ENCODE peak calls at places on chromosomes 11 and 22, in eight cellular contexts. One of them, this sample, is unnamed. For H3K27me3 and H3K4me1, the result is how much of the 10 kb centered on the place peaks cover.

GRCh38 chr11:114397349-114397982 is 2.8 kb downstream of the C11orf71 start:
- DNase-seq in CD4-positive, alpha-beta memory T cell: no peak
- DNase-seq in pancreas: no peak
- DNase-seq in CD8-positive, alpha-beta T cell: no peak
- DNase-seq in neuronal stem cell: no peak
- DNase-seq in left ventricle myocardium inferior: no peak
- DNase-seq in psoas muscle: no peak
- DNase-seq in fibroblast of lung: no peak
- DNase-seq in this sample: no peak

GRCh38 chr11:122559734-122560382 is 95.7 kb upstream of the UBASH3B start:
- DNase-seq in CD4-positive, alpha-beta memory T cell: no peak
- DNase-seq in pancreas: no peak
- DNase-seq in CD8-positive, alpha-beta T cell: no peak
- DNase-seq in neuronal stem cell: no peak
- DNase-seq in left ventricle myocardium inferior: no peak
- DNase-seq in psoas muscle: no peak
- DNase-seq in fibroblast of lung: no peak
- DNase-seq in this sample: no peak

GRCh38 chr11:72553748-72554147 is 119.4 kb upstream of the CLPB start:
- DNase-seq in CD4-positive, alpha-beta memory T cell: peak
- DNase-seq in pancreas: no peak
- DNase-seq in CD8-positive, alpha-beta T cell: no peak
- DNase-seq in neuronal stem cell: no peak
- DNase-seq in left ventricle myocardium inferior: no peak
- DNase-seq in psoas muscle: no peak
- DNase-seq in fibroblast of lung: no peak
- DNase-seq in this sample: no peak

GRCh38 chr22:25482868-25483639 is 81.4 kb upstream of the GRK3 start:
- DNase-seq in CD4-positive, alpha-beta memory T cell: no peak
- DNase-seq in pancreas: peak
- DNase-seq in CD8-positive, alpha-beta T cell: no peak
- DNase-seq in neuronal stem cell: no peak
- DNase-seq in left ventricle myocardium inferior: no peak
- DNase-seq in psoas muscle: no peak
- DNase-seq in fibroblast of lung: no peak
- DNase-seq in this sample: no peak

GRCh38 chr11:7977251-7977917 is 9.8 kb upstream of the EIF3F start:
- DNase-seq in CD4-positive, alpha-beta memory T cell: no peak
- DNase-seq in pancreas: no peak
- DNase-seq in CD8-positive, alpha-beta T cell: no peak
- DNase-seq in neuronal stem cell: no peak
- DNase-seq in left ventricle myocardium inferior: no peak
- DNase-seq in psoas muscle: no peak
- DNase-seq in fibroblast of lung: peak
- DNase-seq in this sample: peak

GRCh38 chr11:96827164-96827563 is 437.4 kb downstream of the JRKL start:
- DNase-seq in CD4-positive, alpha-beta memory T cell: no peak
- DNase-seq in pancreas: no peak
- DNase-seq in CD8-positive, alpha-beta T cell: no peak
- DNase-seq in neuronal stem cell: peak
- DNase-seq in left ventricle myocardium inferior: no peak
- DNase-seq in psoas muscle: no peak
- DNase-seq in fibroblast of lung: peak
- DNase-seq in this sample: peak

GRCh38 chr11:122491486-122491885 is 164.0 kb upstream of the UBASH3B start:
- DNase-seq in CD4-positive, alpha-beta memory T cell: no peak
- DNase-seq in pancreas: no peak
- DNase-seq in CD8-positive, alpha-beta T cell: no peak
- DNase-seq in neuronal stem cell: no peak
- DNase-seq in left ventricle myocardium inferior: no peak
- DNase-seq in psoas muscle: no peak
- DNase-seq in fibroblast of lung: peak
- DNase-seq in this sample: peak

GRCh38 chr11:93969925-93970922 is 50.9 kb upstream of the HEPHL1 start:
- DNase-seq in CD4-positive, alpha-beta memory T cell: no peak
- DNase-seq in pancreas: no peak
- DNase-seq in CD8-positive, alpha-beta T cell: no peak
- DNase-seq in neuronal stem cell: no peak
- DNase-seq in left ventricle myocardium inferior: no peak
- DNase-seq in psoas muscle: no peak
- DNase-seq in fibroblast of lung: no peak
- DNase-seq in this sample: no peak

GRCh38 chr11:97107604-97108003 is 717.8 kb downstream of the JRKL start:
- DNase-seq in CD4-positive, alpha-beta memory T cell: no peak
- DNase-seq in pancreas: no peak
- DNase-seq in CD8-positive, alpha-beta T cell: no peak
- DNase-seq in neuronal stem cell: no peak
- DNase-seq in left ventricle myocardium inferior: no peak
- DNase-seq in psoas muscle: no peak
- DNase-seq in fibroblast of lung: no peak
- DNase-seq in this sample: no peak

GRCh38 chr22:47392729-47393128 is 630.3 kb downstream of the TBC1D22A start:
- DNase-seq in CD4-positive, alpha-beta memory T cell: no peak
- DNase-seq in pancreas: no peak
- DNase-seq in CD8-positive, alpha-beta T cell: no peak
- DNase-seq in neuronal stem cell: no peak
- DNase-seq in left ventricle myocardium inferior: no peak
- DNase-seq in psoas muscle: no peak
- DNase-seq in fibroblast of lung: no peak
- DNase-seq in this sample: no peak

GRCh38 chr11:1520209-1520986 is 33.8 kb upstream of the MOB2 start:
- DNase-seq in CD4-positive, alpha-beta memory T cell: no peak
- DNase-seq in pancreas: no peak
- DNase-seq in CD8-positive, alpha-beta T cell: no peak
- DNase-seq in neuronal stem cell: no peak
- DNase-seq in left ventricle myocardium inferior: no peak
- DNase-seq in psoas muscle: no peak
- DNase-seq in fibroblast of lung: no peak
- DNase-seq in this sample: no peak

GRCh38 chr11:2186669-2187266 is 15.2 kb upstream of the TH start:
- DNase-seq in CD4-positive, alpha-beta memory T cell: peak
- DNase-seq in pancreas: no peak
- DNase-seq in CD8-positive, alpha-beta T cell: peak
- DNase-seq in neuronal stem cell: peak
- DNase-seq in left ventricle myocardium inferior: no peak
- DNase-seq in psoas muscle: no peak
- DNase-seq in fibroblast of lung: peak
- DNase-seq in this sample: peak

GRCh38 chr11:102280237-102280833 is 36.9 kb upstream of the BIRC3 start:
- DNase-seq in CD4-positive, alpha-beta memory T cell: no peak
- DNase-seq in pancreas: no peak
- DNase-seq in CD8-positive, alpha-beta T cell: no peak
- DNase-seq in neuronal stem cell: no peak
- DNase-seq in left ventricle myocardium inferior: no peak
- DNase-seq in psoas muscle: no peak
- DNase-seq in fibroblast of lung: no peak
- DNase-seq in this sample: no peak

GRCh38 chr11:115629456-115630015 is 125.3 kb upstream of the CADM1 start:
- DNase-seq in CD4-positive, alpha-beta memory T cell: no peak
- DNase-seq in pancreas: no peak
- DNase-seq in CD8-positive, alpha-beta T cell: no peak
- DNase-seq in neuronal stem cell: no peak
- DNase-seq in left ventricle myocardium inferior: no peak
- DNase-seq in psoas muscle: no peak
- DNase-seq in fibroblast of lung: no peak
- DNase-seq in this sample: no peak

GRCh38 chr11:1907955-1908354 is 11.5 kb upstream of the TNNT3 start:
- DNase-seq in CD4-positive, alpha-beta memory T cell: no peak
- DNase-seq in pancreas: no peak
- DNase-seq in CD8-positive, alpha-beta T cell: no peak
- DNase-seq in neuronal stem cell: no peak
- DNase-seq in left ventricle myocardium inferior: no peak
- DNase-seq in psoas muscle: no peak
- DNase-seq in fibroblast of lung: no peak
- DNase-seq in this sample: no peak

GRCh38 chr11:123519797-123520193 is 89.7 kb downstream of the GRAMD1B start:
- DNase-seq in CD4-positive, alpha-beta memory T cell: no peak
- DNase-seq in pancreas: no peak
- DNase-seq in CD8-positive, alpha-beta T cell: no peak
- DNase-seq in neuronal stem cell: no peak
- DNase-seq in left ventricle myocardium inferior: no peak
- DNase-seq in psoas muscle: no peak
- DNase-seq in fibroblast of lung: no peak
- DNase-seq in this sample: no peak

GRCh38 chr11:64003807-64004589 is 17.8 kb downstream of the OTUB1 start:
- DNase-seq in CD4-positive, alpha-beta memory T cell: no peak
- DNase-seq in pancreas: peak
- DNase-seq in CD8-positive, alpha-beta T cell: no peak
- DNase-seq in neuronal stem cell: no peak
- DNase-seq in left ventricle myocardium inferior: no peak
- DNase-seq in psoas muscle: no peak
- DNase-seq in fibroblast of lung: peak
- DNase-seq in this sample: no peak

GRCh38 chr11:31643831-31644230 is 134.3 kb downstream of the ELP4 start:
- DNase-seq in CD4-positive, alpha-beta memory T cell: no peak
- DNase-seq in pancreas: no peak
- DNase-seq in CD8-positive, alpha-beta T cell: no peak
- DNase-seq in neuronal stem cell: no peak
- DNase-seq in left ventricle myocardium inferior: no peak
- DNase-seq in psoas muscle: no peak
- DNase-seq in fibroblast of lung: peak
- DNase-seq in this sample: peak

GRCh38 chr22:35752172-35752832 is 34.6 kb downstream of the APOL5 start:
- DNase-seq in CD4-positive, alpha-beta memory T cell: no peak
- DNase-seq in pancreas: no peak
- DNase-seq in CD8-positive, alpha-beta T cell: no peak
- DNase-seq in neuronal stem cell: peak
- DNase-seq in left ventricle myocardium inferior: no peak
- DNase-seq in psoas muscle: no peak
- DNase-seq in fibroblast of lung: no peak
- DNase-seq in this sample: no peak

GRCh38 chr11:19814421-19814820 is 101.8 kb downstream of the NAV2 start:
- DNase-seq in CD4-positive, alpha-beta memory T cell: no peak
- DNase-seq in pancreas: no peak
- DNase-seq in CD8-positive, alpha-beta T cell: no peak
- DNase-seq in neuronal stem cell: no peak
- DNase-seq in left ventricle myocardium inferior: no peak
- DNase-seq in psoas muscle: no peak
- DNase-seq in fibroblast of lung: no peak
- DNase-seq in this sample: no peak

GRCh38 chr11:65262381-65262680 is 569 bp downstream of the POLA2 start:
- DNase-seq in CD4-positive, alpha-beta memory T cell: no peak
- DNase-seq in pancreas: no peak
- DNase-seq in CD8-positive, alpha-beta T cell: no peak
- DNase-seq in neuronal stem cell: no peak
- DNase-seq in left ventricle myocardium inferior: no peak
- DNase-seq in psoas muscle: no peak
- DNase-seq in fibroblast of lung: no peak
- DNase-seq in this sample: peak

DNA sequence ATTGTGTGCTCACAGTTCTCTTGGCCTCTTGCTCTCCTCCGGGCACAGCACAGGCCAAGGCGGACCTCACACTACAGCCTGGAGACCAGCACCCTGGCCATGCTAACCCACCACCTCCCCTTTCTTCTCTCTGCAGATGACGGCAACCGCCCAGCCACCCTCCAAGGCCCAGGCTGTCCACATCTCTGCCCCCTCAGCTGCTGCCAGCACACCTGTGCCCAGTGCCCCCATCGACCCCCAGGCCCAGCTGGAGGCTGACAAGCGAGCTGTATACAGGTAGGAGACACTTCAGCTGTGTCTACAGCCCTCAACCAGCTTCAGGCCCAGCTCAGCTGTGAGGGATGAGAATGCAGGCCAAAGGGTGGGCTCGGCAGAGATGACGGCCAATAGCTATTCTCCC is 128.4 kb downstream of the FEZ1 start:
- DNase-seq in CD4-positive, alpha-beta memory T cell: no peak
- DNase-seq in pancreas: no peak
- DNase-seq in CD8-positive, alpha-beta T cell: no peak
- DNase-seq in neuronal stem cell: no peak
- DNase-seq in left ventricle myocardium inferior: no peak
- DNase-seq in psoas muscle: no peak
- DNase-seq in fibroblast of lung: no peak
- DNase-seq in this sample: no peak
- H3K27me3 ChIP-seq in CD4-positive, alpha-beta memory T cell: under half
- H3K27me3 ChIP-seq in pancreas: under half
- H3K27me3 ChIP-seq in CD8-positive, alpha-beta T cell: under half
- H3K27me3 ChIP-seq in neuronal stem cell: under half
- H3K27me3 ChIP-seq in left ventricle myocardium inferior: under half
- H3K27me3 ChIP-seq in psoas muscle: under half
- H3K27me3 ChIP-seq in fibroblast of lung: under half
- H3K27me3 ChIP-seq in this sample: under half

DNA sequence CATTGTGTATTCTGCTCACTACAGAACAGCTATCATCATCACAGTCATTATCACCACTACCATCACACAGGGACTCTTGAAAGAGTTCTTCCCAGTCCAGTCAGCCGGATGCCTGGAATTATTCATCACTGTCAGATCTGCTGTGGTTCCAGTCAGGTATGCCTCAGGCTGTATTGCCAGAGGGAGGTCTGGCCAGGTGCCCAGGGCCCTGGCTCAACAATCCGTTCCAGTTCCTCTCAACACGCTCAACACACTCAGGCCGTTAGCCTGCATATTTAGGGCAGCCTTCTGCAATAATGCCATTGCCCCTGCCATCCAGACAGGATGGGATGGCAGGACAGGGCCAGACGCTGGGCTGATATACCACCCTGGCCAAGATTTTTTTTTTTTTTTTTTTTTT is 28.6 kb upstream of the RASL10A start:
- DNase-seq in CD4-positive, alpha-beta memory T cell: no peak
- DNase-seq in pancreas: peak
- DNase-seq in CD8-positive, alpha-beta T cell: no peak
- DNase-seq in neuronal stem cell: no peak
- DNase-seq in left ventricle myocardium inferior: peak
- DNase-seq in psoas muscle: peak
- DNase-seq in fibroblast of lung: peak
- DNase-seq in this sample: peak
- H3K4me1 ChIP-seq in CD4-positive, alpha-beta memory T cell: under half
- H3K4me1 ChIP-seq in pancreas: under half
- H3K4me1 ChIP-seq in CD8-positive, alpha-beta T cell: under half
- H3K4me1 ChIP-seq in neuronal stem cell: under half
- H3K4me1 ChIP-seq in left ventricle myocardium inferior: half or more
- H3K4me1 ChIP-seq in psoas muscle: half or more
- H3K4me1 ChIP-seq in fibroblast of lung: under half
- H3K4me1 ChIP-seq in this sample: under half

GRCh38 chr22:33838644-33839043 is 81.6 kb downstream of the LARGE1 start:
- DNase-seq in CD4-positive, alpha-beta memory T cell: no peak
- DNase-seq in pancreas: no peak
- DNase-seq in CD8-positive, alpha-beta T cell: no peak
- DNase-seq in neuronal stem cell: no peak
- DNase-seq in left ventricle myocardium inferior: no peak
- DNase-seq in psoas muscle: no peak
- DNase-seq in fibroblast of lung: peak
- DNase-seq in this sample: peak
- H3K27me3 ChIP-seq in CD4-positive, alpha-beta memory T cell: under half
- H3K27me3 ChIP-seq in pancreas: under half
- H3K27me3 ChIP-seq in CD8-positive, alpha-beta T cell: under half
- H3K27me3 ChIP-seq in neuronal stem cell: under half
- H3K27me3 ChIP-seq in left ventricle myocardium inferior: under half
- H3K27me3 ChIP-seq in psoas muscle: under half
- H3K27me3 ChIP-seq in fibroblast of lung: under half
- H3K27me3 ChIP-seq in this sample: under half

DNA sequence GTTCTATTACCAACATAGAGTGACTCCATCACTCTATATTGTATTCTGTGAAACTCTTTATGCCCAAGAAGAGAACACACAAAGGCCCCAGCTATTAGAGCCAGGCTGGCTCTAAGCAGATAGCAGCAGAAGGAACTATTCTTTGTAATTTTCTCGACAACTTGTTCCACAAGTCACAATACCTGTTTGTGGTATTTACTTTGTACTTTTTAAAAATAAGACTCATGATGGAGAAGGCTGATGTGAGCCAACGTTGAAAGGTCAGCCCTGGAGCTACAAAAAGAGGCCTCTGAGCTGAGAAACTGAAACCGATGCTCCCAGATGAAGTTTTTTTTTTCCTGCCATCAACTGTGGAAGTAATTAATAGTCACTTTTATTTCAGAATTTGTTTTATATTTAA is 68.3 kb downstream of the LARGE1 start:
- DNase-seq in CD4-positive, alpha-beta memory T cell: no peak
- DNase-seq in pancreas: no peak
- DNase-seq in CD8-positive, alpha-beta T cell: no peak
- DNase-seq in neuronal stem cell: no peak
- DNase-seq in left ventricle myocardium inferior: no peak
- DNase-seq in psoas muscle: no peak
- DNase-seq in fibroblast of lung: no peak
- DNase-seq in this sample: peak
- H3K4me1 ChIP-seq in CD4-positive, alpha-beta memory T cell: under half
- H3K4me1 ChIP-seq in pancreas: under half
- H3K4me1 ChIP-seq in CD8-positive, alpha-beta T cell: under half
- H3K4me1 ChIP-seq in neuronal stem cell: under half
- H3K4me1 ChIP-seq in left ventricle myocardium inferior: half or more
- H3K4me1 ChIP-seq in psoas muscle: under half
- H3K4me1 ChIP-seq in fibroblast of lung: under half
- H3K4me1 ChIP-seq in this sample: under half